ENCODE peak calls at places on chromosome 1, in six cellular contexts. H, V, U, G, D and F are unnamed samples.

GRCh38 chr1:53379662-53380002 is 51.8 kb upstream of the LRP8 start:
- DNase-seq in H (no peak), V (no peak), U (no peak), G (no peak), D (no peak), F (no peak)

GRCh38 chr1:61238371-61238689 is 156.0 kb downstream of the NFIA start:
- DNase-seq in H (no peak), V (no peak), U (no peak), G (no peak), D (no peak), F (no peak)

GRCh38 chr1:226939439-226940028 is 560 bp upstream of the COQ8A start:
- DNase-seq in H (peak), V (no peak), U (no peak), G (peak), D (no peak), F (no peak)

GRCh38 chr1:73781257-73781656 is 416.7 kb downstream of the LRRIQ3 start:
- DNase-seq in H (no peak), V (no peak), U (no peak), G (no peak), D (no peak), F (peak)

GRCh38 chr1:40783001-40783905 is at the start of gene KCNQ4:
- DNase-seq in H (no peak), V (no peak), U (no peak), G (peak), D (no peak), F (no peak)

GRCh38 chr1:201264072-201264471 is 19.2 kb upstream of the PKP1 start:
- DNase-seq in H (no peak), V (no peak), U (no peak), G (no peak), D (no peak), F (no peak)

GRCh38 chr1:21647431-21648373 is 21.5 kb downstream of the RAP1GAP start:
- DNase-seq in H (peak), V (peak), U (no peak), G (peak), D (peak), F (peak)

GRCh38 chr1:235873045-235873444 is 6.3 kb upstream of the LYST start:
- DNase-seq in H (no peak), V (no peak), U (no peak), G (no peak), D (no peak), F (no peak)

GRCh38 chr1:44673675-44674112 is 587 bp downstream of the TMEM53 start:
- DNase-seq in H (no peak), V (no peak), U (no peak), G (no peak), D (no peak), F (no peak)

GRCh38 chr1:204242920-204243319 is 29.1 kb upstream of the GOLT1A start:
- DNase-seq in H (no peak), V (no peak), U (no peak), G (no peak), D (no peak), F (no peak)

GRCh38 chr1:20891091-20891490 is 104.0 kb upstream of the HP1BP3 start:
- DNase-seq in H (no peak), V (no peak), U (no peak), G (no peak), D (no peak), F (peak)

GRCh38 chr1:40760984-40761383 is 22.6 kb upstream of the KCNQ4 start:
- DNase-seq in H (no peak), V (no peak), U (no peak), G (no peak), D (no peak), F (peak)

GRCh38 chr1:150931773-150932172 is 5.6 kb downstream of the SETDB1 start:
- DNase-seq in H (peak), V (no peak), U (no peak), G (no peak), D (peak), F (peak)

GRCh38 chr1:82225407-82226197 is 424.9 kb downstream of the ADGRL2 start:
- DNase-seq in H (no peak), V (no peak), U (no peak), G (no peak), D (peak), F (peak)

GRCh38 chr1:50148142-50148923 is 39.6 kb downstream of the ELAVL4 start:
- DNase-seq in H (no peak), V (no peak), U (no peak), G (no peak), D (no peak), F (no peak)

GRCh38 chr1:44254392-44254791 is 41.1 kb downstream of the DMAP1 start:
- DNase-seq in H (no peak), V (no peak), U (no peak), G (no peak), D (no peak), F (no peak)

GRCh38 chr1:246497331-246497915 is 9.7 kb downstream of the SMYD3 start:
- DNase-seq in H (peak), V (peak), U (peak), G (peak), D (peak), F (peak)

GRCh38 chr1:220894025-220894923 is 15.0 kb downstream of the HLX start:
- DNase-seq in H (no peak), V (no peak), U (no peak), G (peak), D (no peak), F (no peak)

GRCh38 chr1:182739545-182739944 is 50.0 kb upstream of the NPL start:
- DNase-seq in H (no peak), V (no peak), U (no peak), G (peak), D (peak), F (no peak)

GRCh38 chr1:215003686-215004085 is 78.9 kb upstream of the KCNK2 start:
- DNase-seq in H (no peak), V (no peak), U (no peak), G (no peak), D (no peak), F (no peak)

DNA sequence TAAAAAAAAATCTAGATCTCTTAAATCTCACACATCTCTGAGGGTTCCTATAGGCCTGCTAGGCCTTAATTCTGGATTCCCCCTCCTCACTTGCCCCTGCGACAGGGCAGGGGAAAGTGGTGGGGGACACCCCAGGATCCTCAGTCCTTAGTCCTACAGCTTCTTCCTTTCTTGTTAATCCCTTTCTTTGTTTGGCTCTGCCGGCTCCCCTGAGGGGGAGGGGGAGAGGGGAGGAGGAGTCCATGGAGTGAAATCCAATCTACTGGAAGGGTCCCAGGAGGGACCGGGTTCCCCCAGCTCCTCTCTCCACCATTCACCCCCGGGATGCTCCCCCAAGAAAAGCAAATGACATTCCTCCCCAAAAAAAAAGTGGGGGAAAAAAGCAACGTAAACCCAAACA is 8.5 kb downstream of the MEX3A start:
- DNase-seq in H (no peak), V (no peak), U (no peak), G (peak), D (no peak), F (no peak)
- H3K4me3 ChIP-seq in H (no peak), V (no peak), U (no peak), G (no peak), D (no peak), F (no peak)

GRCh38 chr1:7642781-7643180 is 128.3 kb upstream of the VAMP3 start:
- DNase-seq in H (no peak), V (no peak), U (no peak), G (no peak), D (peak), F (no peak)

GRCh38 chr1:7640350-7640749 is 130.7 kb upstream of the VAMP3 start:
- DNase-seq in H (no peak), V (no peak), U (no peak), G (no peak), D (no peak), F (no peak)

GRCh38 chr1:7642418-7642704 is 128.7 kb upstream of the VAMP3 start:
- DNase-seq in H (no peak), V (no peak), U (no peak), G (no peak), D (no peak), F (no peak)

GRCh38 chr1:7640920-7641319 is 130.2 kb upstream of the VAMP3 start:
- DNase-seq in H (no peak), V (no peak), U (no peak), G (no peak), D (no peak), F (no peak)

GRCh38 chr1:7641587-7642417 is 129.3 kb upstream of the VAMP3 start:
- DNase-seq in H (no peak), V (no peak), U (no peak), G (peak), D (no peak), F (no peak)
- TF ChIP-seq CTCF in H (no peak), V (no peak), U (no peak), G (no peak), D (no peak), F (no peak)

GRCh38 chr1:216183007-216183406 is 240.2 kb downstream of the USH2A start:
- DNase-seq in H (no peak), V (peak), U (no peak), G (no peak), D (peak), F (no peak)
- H3K4me3 ChIP-seq in H (no peak), V (no peak), U (no peak), G (no peak), D (no peak), F (no peak)

GRCh38 chr1:14598498-14599172 is at the start of gene KAZN:
- DNase-seq in H (no peak), V (no peak), U (no peak), G (peak), D (no peak), F (no peak)
- TF ChIP-seq CTCF in H (no peak), V (no peak), U (peak), G (no peak), D (no peak), F (no peak)

DNA sequence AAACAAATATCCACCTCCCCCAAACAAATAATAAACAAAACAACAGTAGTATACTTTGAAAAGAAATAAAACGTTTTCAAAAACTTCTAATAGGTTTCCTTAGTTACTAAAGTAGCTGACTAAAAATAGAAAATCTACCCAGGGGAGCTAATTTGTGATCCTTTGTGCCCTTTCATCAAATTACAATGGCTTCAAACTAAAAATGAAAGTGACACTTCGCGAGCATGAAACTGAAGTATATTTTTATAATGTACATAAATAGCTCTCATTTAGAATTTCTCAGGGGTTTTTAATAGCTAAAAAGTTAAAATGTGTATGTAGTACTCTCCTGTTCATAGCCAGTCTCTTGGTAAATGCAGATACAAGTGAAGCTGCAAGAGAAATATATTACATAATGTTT is 78.4 kb downstream of the BRINP3 start:
- DNase-seq in H (no peak), V (no peak), U (no peak), G (no peak), D (no peak), F (no peak)
- H3K4me3 ChIP-seq in H (no peak), V (no peak), U (no peak), G (no peak), D (no peak), F (no peak)